ENCODE peak calls at places on chromosomes 11 and 22, in eight cellular contexts. One of them, this sample, is unnamed. For H3K27me3, the result is how much of the 10 kb centered on the place peaks cover.

GRCh38 chr22:40651563-40652501 is 15.3 kb upstream of the MRTFA start:
- DNase-seq in AG04450: peak
- DNase-seq in HCT116: peak
- DNase-seq in ovary: peak
- DNase-seq in endothelial cell of umbilical vein: peak
- DNase-seq in adrenal gland: peak
- DNase-seq in kidney epithelial cell: peak
- DNase-seq in IMR-90: peak
- DNase-seq in this sample: peak

GRCh38 chr22:26846645-26847044 is 189.3 kb downstream of the MIAT start:
- DNase-seq in AG04450: no peak
- DNase-seq in HCT116: no peak
- DNase-seq in ovary: no peak
- DNase-seq in endothelial cell of umbilical vein: no peak
- DNase-seq in adrenal gland: no peak
- DNase-seq in kidney epithelial cell: peak
- DNase-seq in IMR-90: no peak
- DNase-seq in this sample: no peak

GRCh38 chr11:112453601-112454577 is 193.2 kb upstream of the PLET1 start:
- DNase-seq in AG04450: no peak
- DNase-seq in HCT116: peak
- DNase-seq in ovary: peak
- DNase-seq in endothelial cell of umbilical vein: peak
- DNase-seq in adrenal gland: peak
- DNase-seq in kidney epithelial cell: no peak
- DNase-seq in IMR-90: peak
- DNase-seq in this sample: peak

GRCh38 chr11:100863080-100863581 is 176.0 kb downstream of the ARHGAP42 start:
- DNase-seq in AG04450: peak
- DNase-seq in HCT116: no peak
- DNase-seq in ovary: no peak
- DNase-seq in endothelial cell of umbilical vein: peak
- DNase-seq in adrenal gland: no peak
- DNase-seq in kidney epithelial cell: peak
- DNase-seq in IMR-90: peak
- DNase-seq in this sample: peak

GRCh38 chr22:37242395-37242918 is 1.6 kb downstream of the RAC2 start:
- DNase-seq in AG04450: no peak
- DNase-seq in HCT116: no peak
- DNase-seq in ovary: no peak
- DNase-seq in endothelial cell of umbilical vein: peak
- DNase-seq in adrenal gland: peak
- DNase-seq in kidney epithelial cell: no peak
- DNase-seq in IMR-90: peak
- DNase-seq in this sample: peak

GRCh38 chr11:85115798-85116197 is 511.3 kb downstream of the DLG2 start:
- DNase-seq in AG04450: no peak
- DNase-seq in HCT116: no peak
- DNase-seq in ovary: no peak
- DNase-seq in endothelial cell of umbilical vein: no peak
- DNase-seq in adrenal gland: no peak
- DNase-seq in kidney epithelial cell: no peak
- DNase-seq in IMR-90: no peak
- DNase-seq in this sample: no peak

GRCh38 chr11:108593214-108593909 is at the start of gene EXPH5:
- DNase-seq in AG04450: no peak
- DNase-seq in HCT116: peak
- DNase-seq in ovary: peak
- DNase-seq in endothelial cell of umbilical vein: peak
- DNase-seq in adrenal gland: peak
- DNase-seq in kidney epithelial cell: peak
- DNase-seq in IMR-90: peak
- DNase-seq in this sample: peak

GRCh38 chr22:23693979-23694680 is 3.3 kb downstream of the RGL4 start:
- DNase-seq in AG04450: no peak
- DNase-seq in HCT116: no peak
- DNase-seq in ovary: no peak
- DNase-seq in endothelial cell of umbilical vein: no peak
- DNase-seq in adrenal gland: no peak
- DNase-seq in kidney epithelial cell: no peak
- DNase-seq in IMR-90: no peak
- DNase-seq in this sample: no peak

GRCh38 chr11:134607963-134608750 is 196.1 kb upstream of the B3GAT1 start:
- DNase-seq in AG04450: no peak
- DNase-seq in HCT116: no peak
- DNase-seq in ovary: no peak
- DNase-seq in endothelial cell of umbilical vein: no peak
- DNase-seq in adrenal gland: no peak
- DNase-seq in kidney epithelial cell: no peak
- DNase-seq in IMR-90: no peak
- DNase-seq in this sample: no peak

GRCh38 chr11:66888282-66888681 is 31.4 kb downstream of the LRFN4 start:
- DNase-seq in AG04450: no peak
- DNase-seq in HCT116: no peak
- DNase-seq in ovary: no peak
- DNase-seq in endothelial cell of umbilical vein: no peak
- DNase-seq in adrenal gland: no peak
- DNase-seq in kidney epithelial cell: no peak
- DNase-seq in IMR-90: no peak
- DNase-seq in this sample: no peak

GRCh38 chr11:21933095-21933494 is 259.8 kb upstream of the ANO5 start:
- DNase-seq in AG04450: no peak
- DNase-seq in HCT116: no peak
- DNase-seq in ovary: no peak
- DNase-seq in endothelial cell of umbilical vein: no peak
- DNase-seq in adrenal gland: no peak
- DNase-seq in kidney epithelial cell: no peak
- DNase-seq in IMR-90: no peak
- DNase-seq in this sample: no peak

GRCh38 chr11:134342572-134343340 is 11.0 kb downstream of the GLB1L2 start:
- DNase-seq in AG04450: no peak
- DNase-seq in HCT116: no peak
- DNase-seq in ovary: no peak
- DNase-seq in endothelial cell of umbilical vein: no peak
- DNase-seq in adrenal gland: no peak
- DNase-seq in kidney epithelial cell: no peak
- DNase-seq in IMR-90: no peak
- DNase-seq in this sample: no peak

GRCh38 chr11:45085657-45086501 is 60.6 kb upstream of the PRDM11 start:
- DNase-seq in AG04450: no peak
- DNase-seq in HCT116: no peak
- DNase-seq in ovary: no peak
- DNase-seq in endothelial cell of umbilical vein: no peak
- DNase-seq in adrenal gland: no peak
- DNase-seq in kidney epithelial cell: no peak
- DNase-seq in IMR-90: no peak
- DNase-seq in this sample: no peak

GRCh38 chr22:44003776-44004460 is 20.2 kb upstream of the PARVB start:
- DNase-seq in AG04450: no peak
- DNase-seq in HCT116: peak
- DNase-seq in ovary: no peak
- DNase-seq in endothelial cell of umbilical vein: peak
- DNase-seq in adrenal gland: no peak
- DNase-seq in kidney epithelial cell: no peak
- DNase-seq in IMR-90: no peak
- DNase-seq in this sample: no peak

GRCh38 chr11:120169981-120170698 is 32.2 kb upstream of the TRIM29 start:
- DNase-seq in AG04450: no peak
- DNase-seq in HCT116: no peak
- DNase-seq in ovary: peak
- DNase-seq in endothelial cell of umbilical vein: no peak
- DNase-seq in adrenal gland: no peak
- DNase-seq in kidney epithelial cell: no peak
- DNase-seq in IMR-90: no peak
- DNase-seq in this sample: no peak

GRCh38 chr22:39665229-39665628 is 94.7 kb downstream of the CACNA1I start:
- DNase-seq in AG04450: no peak
- DNase-seq in HCT116: no peak
- DNase-seq in ovary: no peak
- DNase-seq in endothelial cell of umbilical vein: no peak
- DNase-seq in adrenal gland: no peak
- DNase-seq in kidney epithelial cell: no peak
- DNase-seq in IMR-90: no peak
- DNase-seq in this sample: no peak

GRCh38 chr22:36765943-36766450 is 9.9 kb downstream of the IFT27 start:
- DNase-seq in AG04450: peak
- DNase-seq in HCT116: no peak
- DNase-seq in ovary: no peak
- DNase-seq in endothelial cell of umbilical vein: no peak
- DNase-seq in adrenal gland: no peak
- DNase-seq in kidney epithelial cell: no peak
- DNase-seq in IMR-90: peak
- DNase-seq in this sample: no peak

GRCh38 chr11:78424334-78425270 is 7.0 kb upstream of the GAB2 start:
- DNase-seq in AG04450: no peak
- DNase-seq in HCT116: no peak
- DNase-seq in ovary: no peak
- DNase-seq in endothelial cell of umbilical vein: peak
- DNase-seq in adrenal gland: no peak
- DNase-seq in kidney epithelial cell: no peak
- DNase-seq in IMR-90: peak
- DNase-seq in this sample: no peak

GRCh38 chr11:79404325-79404724 is 36.5 kb downstream of the TENM4 start:
- DNase-seq in AG04450: peak
- DNase-seq in HCT116: no peak
- DNase-seq in ovary: no peak
- DNase-seq in endothelial cell of umbilical vein: no peak
- DNase-seq in adrenal gland: no peak
- DNase-seq in kidney epithelial cell: no peak
- DNase-seq in IMR-90: peak
- DNase-seq in this sample: no peak

GRCh38 chr11:26556582-26556981 is 15.5 kb downstream of the MUC15 start:
- DNase-seq in AG04450: no peak
- DNase-seq in HCT116: no peak
- DNase-seq in ovary: no peak
- DNase-seq in endothelial cell of umbilical vein: no peak
- DNase-seq in adrenal gland: no peak
- DNase-seq in kidney epithelial cell: no peak
- DNase-seq in IMR-90: no peak
- DNase-seq in this sample: no peak

GRCh38 chr22:42299586-42300285 is 29.3 kb upstream of the TCF20 start:
- DNase-seq in AG04450: no peak
- DNase-seq in HCT116: no peak
- DNase-seq in ovary: no peak
- DNase-seq in endothelial cell of umbilical vein: no peak
- DNase-seq in adrenal gland: no peak
- DNase-seq in kidney epithelial cell: no peak
- DNase-seq in IMR-90: no peak
- DNase-seq in this sample: peak

GRCh38 chr11:43916621-43917020 is 25.8 kb upstream of the C11orf96 start:
- DNase-seq in AG04450: no peak
- DNase-seq in HCT116: no peak
- DNase-seq in ovary: no peak
- DNase-seq in endothelial cell of umbilical vein: no peak
- DNase-seq in adrenal gland: no peak
- DNase-seq in kidney epithelial cell: no peak
- DNase-seq in IMR-90: no peak
- DNase-seq in this sample: no peak

GRCh38 chr22:40462195-40462988 is 92.0 kb downstream of the SGSM3 start:
- DNase-seq in AG04450: no peak
- DNase-seq in HCT116: no peak
- DNase-seq in ovary: no peak
- DNase-seq in endothelial cell of umbilical vein: no peak
- DNase-seq in adrenal gland: no peak
- DNase-seq in kidney epithelial cell: no peak
- DNase-seq in IMR-90: no peak
- DNase-seq in this sample: no peak

GRCh38 chr22:48660104-48660794 is 1167.4 kb downstream of the BRD1 start:
- DNase-seq in AG04450: no peak
- DNase-seq in HCT116: no peak
- DNase-seq in ovary: no peak
- DNase-seq in endothelial cell of umbilical vein: no peak
- DNase-seq in adrenal gland: no peak
- DNase-seq in kidney epithelial cell: no peak
- DNase-seq in IMR-90: no peak
- DNase-seq in this sample: no peak

GRCh38 chr22:20116376-20116950 is 559 bp downstream of the RANBP1 start:
- DNase-seq in AG04450: no peak
- DNase-seq in HCT116: no peak
- DNase-seq in ovary: no peak
- DNase-seq in endothelial cell of umbilical vein: no peak
- DNase-seq in adrenal gland: peak
- DNase-seq in kidney epithelial cell: no peak
- DNase-seq in IMR-90: no peak
- DNase-seq in this sample: no peak

GRCh38 chr11:64078294-64078693 is 42.6 kb downstream of the FLRT1 start:
- DNase-seq in AG04450: no peak
- DNase-seq in HCT116: no peak
- DNase-seq in ovary: no peak
- DNase-seq in endothelial cell of umbilical vein: no peak
- DNase-seq in adrenal gland: no peak
- DNase-seq in kidney epithelial cell: no peak
- DNase-seq in IMR-90: no peak
- DNase-seq in this sample: no peak
- H3K4me3 ChIP-seq in AG04450: no peak
- H3K4me3 ChIP-seq in HCT116: no peak
- H3K4me3 ChIP-seq in ovary: no peak
- H3K4me3 ChIP-seq in endothelial cell of umbilical vein: no peak
- H3K4me3 ChIP-seq in adrenal gland: no peak
- H3K4me3 ChIP-seq in kidney epithelial cell: no peak
- H3K4me3 ChIP-seq in IMR-90: no peak
- H3K4me3 ChIP-seq in this sample: no peak

GRCh38 chr22:21990449-21991308 is 8.1 kb upstream of the TOP3B start:
- DNase-seq in AG04450: no peak
- DNase-seq in HCT116: no peak
- DNase-seq in ovary: no peak
- DNase-seq in endothelial cell of umbilical vein: no peak
- DNase-seq in adrenal gland: no peak
- DNase-seq in kidney epithelial cell: no peak
- DNase-seq in IMR-90: no peak
- DNase-seq in this sample: no peak
- H3K27me3 ChIP-seq in AG04450: under half
- H3K27me3 ChIP-seq in HCT116: under half
- H3K27me3 ChIP-seq in ovary: under half
- H3K27me3 ChIP-seq in endothelial cell of umbilical vein: under half
- H3K27me3 ChIP-seq in adrenal gland: under half
- H3K27me3 ChIP-seq in kidney epithelial cell: under half
- H3K27me3 ChIP-seq in IMR-90: half or more
- H3K27me3 ChIP-seq in this sample: under half

GRCh38 chr22:17554814-17555213 is 8.5 kb upstream of the SLC25A18 start:
- DNase-seq in AG04450: no peak
- DNase-seq in HCT116: no peak
- DNase-seq in ovary: no peak
- DNase-seq in endothelial cell of umbilical vein: no peak
- DNase-seq in adrenal gland: no peak
- DNase-seq in kidney epithelial cell: no peak
- DNase-seq in IMR-90: no peak
- DNase-seq in this sample: no peak
- H3K4me3 ChIP-seq in AG04450: no peak
- H3K4me3 ChIP-seq in HCT116: no peak
- H3K4me3 ChIP-seq in ovary: no peak
- H3K4me3 ChIP-seq in endothelial cell of umbilical vein: no peak
- H3K4me3 ChIP-seq in adrenal gland: no peak
- H3K4me3 ChIP-seq in kidney epithelial cell: no peak
- H3K4me3 ChIP-seq in IMR-90: no peak
- H3K4me3 ChIP-seq in this sample: no peak

DNA sequence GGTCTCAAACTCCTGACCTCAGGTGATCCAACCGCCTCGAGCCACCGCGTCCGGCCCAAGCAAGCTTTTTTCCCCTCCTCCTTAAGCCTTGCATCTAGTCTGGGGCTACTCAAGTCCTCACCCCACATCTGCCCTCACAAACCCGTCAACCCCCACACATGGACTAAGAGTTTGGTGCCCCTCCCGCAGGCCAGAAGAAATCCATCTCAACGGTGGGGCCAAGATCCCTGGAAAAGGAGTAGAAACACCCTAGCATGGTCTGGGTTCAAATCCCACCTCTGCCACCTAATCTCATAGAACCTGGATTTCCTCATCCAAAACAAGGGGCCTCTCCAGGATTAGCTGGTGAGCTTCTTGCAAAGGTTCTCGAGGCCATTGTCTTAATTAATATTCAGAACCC is 3.7 kb downstream of the WT1 start:
- DNase-seq in AG04450: no peak
- DNase-seq in HCT116: no peak
- DNase-seq in ovary: no peak
- DNase-seq in endothelial cell of umbilical vein: no peak
- DNase-seq in adrenal gland: no peak
- DNase-seq in kidney epithelial cell: no peak
- DNase-seq in IMR-90: no peak
- DNase-seq in this sample: no peak
- H3K27me3 ChIP-seq in AG04450: half or more
- H3K27me3 ChIP-seq in HCT116: under half
- H3K27me3 ChIP-seq in ovary: under half
- H3K27me3 ChIP-seq in endothelial cell of umbilical vein: half or more
- H3K27me3 ChIP-seq in adrenal gland: half or more
- H3K27me3 ChIP-seq in kidney epithelial cell: half or more
- H3K27me3 ChIP-seq in IMR-90: half or more
- H3K27me3 ChIP-seq in this sample: half or more